ENCODE peak calls at places on chromosomes 16 and 17, in seven cellular contexts. One of them, this sample, is unnamed.

GRCh38 chr16:46629331-46629843 is 8.2 kb upstream of the SHCBP1 start:
- DNase-seq in mucosa of gallbladder: no peak
- DNase-seq in stimulated activated CD4-positive, alpha-beta T cell treated with anti-CD3 and anti-CD28 coated beads, Interleukin-1b, Interleukin-23, amount 100 ng/mL, for 24 hours: no peak
- DNase-seq in activated CD8-positive, alpha-beta T cell treated with anti-CD3 and anti-CD28 coated beads for 36 hours: no peak
- DNase-seq in NCI-H345: no peak
- DNase-seq in HFFc6: peak
- DNase-seq in RWPE2: no peak
- DNase-seq in this sample: no peak

GRCh38 chr17:21573961-21574610 is 118.2 kb upstream of the KCNJ18 start:
- DNase-seq in NCI-H345: peak
- DNase-seq in stimulated activated CD4-positive, alpha-beta T cell treated with anti-CD3 and anti-CD28 coated beads, Interleukin-1b, Interleukin-23, amount 100 ng/mL, for 24 hours: peak
- DNase-seq in HFFc6: no peak
- DNase-seq in mucosa of gallbladder: peak
- DNase-seq in RWPE2: no peak
- DNase-seq in activated CD8-positive, alpha-beta T cell treated with anti-CD3 and anti-CD28 coated beads for 36 hours: peak
- DNase-seq in this sample: no peak

GRCh38 chr16:54647731-54648221 is 282.9 kb upstream of the IRX5 start:
- DNase-seq in stimulated activated CD4-positive, alpha-beta T cell treated with anti-CD3 and anti-CD28 coated beads, Interleukin-1b, Interleukin-23, amount 100 ng/mL, for 24 hours: no peak
- DNase-seq in RWPE2: no peak
- DNase-seq in activated CD8-positive, alpha-beta T cell treated with anti-CD3 and anti-CD28 coated beads for 36 hours: no peak
- DNase-seq in HFFc6: no peak
- DNase-seq in NCI-H345: no peak
- DNase-seq in mucosa of gallbladder: no peak
- DNase-seq in this sample: no peak

GRCh38 chr17:51435641-51436091 is 175.3 kb downstream of the UTP18 start:
- DNase-seq in activated CD8-positive, alpha-beta T cell treated with anti-CD3 and anti-CD28 coated beads for 36 hours: peak
- DNase-seq in NCI-H345: peak
- DNase-seq in RWPE2: no peak
- DNase-seq in mucosa of gallbladder: peak
- DNase-seq in stimulated activated CD4-positive, alpha-beta T cell treated with anti-CD3 and anti-CD28 coated beads, Interleukin-1b, Interleukin-23, amount 100 ng/mL, for 24 hours: no peak
- DNase-seq in HFFc6: no peak
- DNase-seq in this sample: peak

GRCh38 chr17:6521636-6522035 is 34.7 kb downstream of the PITPNM3 start:
- DNase-seq in HFFc6: no peak
- DNase-seq in mucosa of gallbladder: no peak
- DNase-seq in stimulated activated CD4-positive, alpha-beta T cell treated with anti-CD3 and anti-CD28 coated beads, Interleukin-1b, Interleukin-23, amount 100 ng/mL, for 24 hours: no peak
- DNase-seq in activated CD8-positive, alpha-beta T cell treated with anti-CD3 and anti-CD28 coated beads for 36 hours: no peak
- DNase-seq in NCI-H345: no peak
- DNase-seq in RWPE2: no peak
- DNase-seq in this sample: no peak

GRCh38 chr16:83882118-83882879 is 16.6 kb upstream of the MLYCD start:
- DNase-seq in stimulated activated CD4-positive, alpha-beta T cell treated with anti-CD3 and anti-CD28 coated beads, Interleukin-1b, Interleukin-23, amount 100 ng/mL, for 24 hours: no peak
- DNase-seq in HFFc6: no peak
- DNase-seq in RWPE2: no peak
- DNase-seq in mucosa of gallbladder: no peak
- DNase-seq in activated CD8-positive, alpha-beta T cell treated with anti-CD3 and anti-CD28 coated beads for 36 hours: no peak
- DNase-seq in NCI-H345: no peak
- DNase-seq in this sample: no peak

GRCh38 chr17:43014946-43015519 is 7.2 kb downstream of the VAT1 start:
- DNase-seq in HFFc6: no peak
- DNase-seq in NCI-H345: no peak
- DNase-seq in activated CD8-positive, alpha-beta T cell treated with anti-CD3 and anti-CD28 coated beads for 36 hours: no peak
- DNase-seq in mucosa of gallbladder: no peak
- DNase-seq in RWPE2: no peak
- DNase-seq in stimulated activated CD4-positive, alpha-beta T cell treated with anti-CD3 and anti-CD28 coated beads, Interleukin-1b, Interleukin-23, amount 100 ng/mL, for 24 hours: no peak
- DNase-seq in this sample: no peak

GRCh38 chr16:85611455-85612190 is 1.5 kb upstream of the GSE1 start:
- DNase-seq in RWPE2: peak
- DNase-seq in NCI-H345: peak
- DNase-seq in stimulated activated CD4-positive, alpha-beta T cell treated with anti-CD3 and anti-CD28 coated beads, Interleukin-1b, Interleukin-23, amount 100 ng/mL, for 24 hours: no peak
- DNase-seq in activated CD8-positive, alpha-beta T cell treated with anti-CD3 and anti-CD28 coated beads for 36 hours: peak
- DNase-seq in HFFc6: peak
- DNase-seq in mucosa of gallbladder: peak
- DNase-seq in this sample: peak

GRCh38 chr16:396605-397004 is 394 bp upstream of the NME4 start:
- DNase-seq in activated CD8-positive, alpha-beta T cell treated with anti-CD3 and anti-CD28 coated beads for 36 hours: no peak
- DNase-seq in stimulated activated CD4-positive, alpha-beta T cell treated with anti-CD3 and anti-CD28 coated beads, Interleukin-1b, Interleukin-23, amount 100 ng/mL, for 24 hours: no peak
- DNase-seq in HFFc6: peak
- DNase-seq in mucosa of gallbladder: no peak
- DNase-seq in RWPE2: no peak
- DNase-seq in NCI-H345: peak
- DNase-seq in this sample: peak

GRCh38 chr16:18069683-18070082 is 266.9 kb downstream of the NPIPA8 start:
- DNase-seq in NCI-H345: no peak
- DNase-seq in HFFc6: no peak
- DNase-seq in activated CD8-positive, alpha-beta T cell treated with anti-CD3 and anti-CD28 coated beads for 36 hours: no peak
- DNase-seq in mucosa of gallbladder: no peak
- DNase-seq in RWPE2: no peak
- DNase-seq in stimulated activated CD4-positive, alpha-beta T cell treated with anti-CD3 and anti-CD28 coated beads, Interleukin-1b, Interleukin-23, amount 100 ng/mL, for 24 hours: no peak
- DNase-seq in this sample: no peak

GRCh38 chr17:41067281-41067680 is 1.6 kb upstream of the KRTAP2-4 start:
- DNase-seq in activated CD8-positive, alpha-beta T cell treated with anti-CD3 and anti-CD28 coated beads for 36 hours: no peak
- DNase-seq in NCI-H345: no peak
- DNase-seq in stimulated activated CD4-positive, alpha-beta T cell treated with anti-CD3 and anti-CD28 coated beads, Interleukin-1b, Interleukin-23, amount 100 ng/mL, for 24 hours: no peak
- DNase-seq in HFFc6: peak
- DNase-seq in mucosa of gallbladder: no peak
- DNase-seq in RWPE2: no peak
- DNase-seq in this sample: no peak

GRCh38 chr17:10512856-10513255 is 5.5 kb downstream of the MYH1 start:
- DNase-seq in RWPE2: no peak
- DNase-seq in NCI-H345: no peak
- DNase-seq in stimulated activated CD4-positive, alpha-beta T cell treated with anti-CD3 and anti-CD28 coated beads, Interleukin-1b, Interleukin-23, amount 100 ng/mL, for 24 hours: no peak
- DNase-seq in mucosa of gallbladder: no peak
- DNase-seq in HFFc6: no peak
- DNase-seq in activated CD8-positive, alpha-beta T cell treated with anti-CD3 and anti-CD28 coated beads for 36 hours: no peak
- DNase-seq in this sample: no peak

GRCh38 chr16:35187665-35188225 is 1728.3 kb downstream of the TP53TG3F start:
- DNase-seq in HFFc6: no peak
- DNase-seq in NCI-H345: no peak
- DNase-seq in mucosa of gallbladder: no peak
- DNase-seq in RWPE2: no peak
- DNase-seq in stimulated activated CD4-positive, alpha-beta T cell treated with anti-CD3 and anti-CD28 coated beads, Interleukin-1b, Interleukin-23, amount 100 ng/mL, for 24 hours: no peak
- DNase-seq in activated CD8-positive, alpha-beta T cell treated with anti-CD3 and anti-CD28 coated beads for 36 hours: no peak
- DNase-seq in this sample: no peak

GRCh38 chr17:77316191-77316641 is 175.4 kb downstream of the SEC14L1 start:
- DNase-seq in mucosa of gallbladder: no peak
- DNase-seq in stimulated activated CD4-positive, alpha-beta T cell treated with anti-CD3 and anti-CD28 coated beads, Interleukin-1b, Interleukin-23, amount 100 ng/mL, for 24 hours: no peak
- DNase-seq in HFFc6: no peak
- DNase-seq in activated CD8-positive, alpha-beta T cell treated with anti-CD3 and anti-CD28 coated beads for 36 hours: no peak
- DNase-seq in RWPE2: peak
- DNase-seq in NCI-H345: no peak
- DNase-seq in this sample: no peak

GRCh38 chr16:83200005-83200779 is 573.4 kb downstream of the CDH13 start:
- DNase-seq in stimulated activated CD4-positive, alpha-beta T cell treated with anti-CD3 and anti-CD28 coated beads, Interleukin-1b, Interleukin-23, amount 100 ng/mL, for 24 hours: no peak
- DNase-seq in NCI-H345: no peak
- DNase-seq in HFFc6: no peak
- DNase-seq in activated CD8-positive, alpha-beta T cell treated with anti-CD3 and anti-CD28 coated beads for 36 hours: no peak
- DNase-seq in mucosa of gallbladder: no peak
- DNase-seq in RWPE2: no peak
- DNase-seq in this sample: no peak

GRCh38 chr16:22250522-22250921 is 44.4 kb downstream of the EEF2K start:
- DNase-seq in RWPE2: no peak
- DNase-seq in NCI-H345: no peak
- DNase-seq in mucosa of gallbladder: no peak
- DNase-seq in stimulated activated CD4-positive, alpha-beta T cell treated with anti-CD3 and anti-CD28 coated beads, Interleukin-1b, Interleukin-23, amount 100 ng/mL, for 24 hours: no peak
- DNase-seq in HFFc6: no peak
- DNase-seq in activated CD8-positive, alpha-beta T cell treated with anti-CD3 and anti-CD28 coated beads for 36 hours: no peak
- DNase-seq in this sample: no peak

GRCh38 chr16:66400503-66401380 is 26.4 kb upstream of the BEAN1 start:
- DNase-seq in mucosa of gallbladder: no peak
- DNase-seq in RWPE2: no peak
- DNase-seq in activated CD8-positive, alpha-beta T cell treated with anti-CD3 and anti-CD28 coated beads for 36 hours: no peak
- DNase-seq in stimulated activated CD4-positive, alpha-beta T cell treated with anti-CD3 and anti-CD28 coated beads, Interleukin-1b, Interleukin-23, amount 100 ng/mL, for 24 hours: no peak
- DNase-seq in HFFc6: no peak
- DNase-seq in NCI-H345: no peak
- DNase-seq in this sample: no peak

GRCh38 chr17:2854662-2855061 is 58.4 kb downstream of the RAP1GAP2 start:
- DNase-seq in NCI-H345: no peak
- DNase-seq in activated CD8-positive, alpha-beta T cell treated with anti-CD3 and anti-CD28 coated beads for 36 hours: no peak
- DNase-seq in RWPE2: no peak
- DNase-seq in mucosa of gallbladder: peak
- DNase-seq in stimulated activated CD4-positive, alpha-beta T cell treated with anti-CD3 and anti-CD28 coated beads, Interleukin-1b, Interleukin-23, amount 100 ng/mL, for 24 hours: no peak
- DNase-seq in HFFc6: no peak
- DNase-seq in this sample: no peak

GRCh38 chr17:40687106-40687505 is 16.4 kb downstream of the KRT24 start:
- DNase-seq in stimulated activated CD4-positive, alpha-beta T cell treated with anti-CD3 and anti-CD28 coated beads, Interleukin-1b, Interleukin-23, amount 100 ng/mL, for 24 hours: no peak
- DNase-seq in activated CD8-positive, alpha-beta T cell treated with anti-CD3 and anti-CD28 coated beads for 36 hours: no peak
- DNase-seq in HFFc6: no peak
- DNase-seq in RWPE2: no peak
- DNase-seq in mucosa of gallbladder: no peak
- DNase-seq in NCI-H345: no peak
- DNase-seq in this sample: no peak

GRCh38 chr17:73069164-73069774 is 23.2 kb downstream of the SLC39A11 start:
- DNase-seq in mucosa of gallbladder: no peak
- DNase-seq in NCI-H345: peak
- DNase-seq in activated CD8-positive, alpha-beta T cell treated with anti-CD3 and anti-CD28 coated beads for 36 hours: no peak
- DNase-seq in stimulated activated CD4-positive, alpha-beta T cell treated with anti-CD3 and anti-CD28 coated beads, Interleukin-1b, Interleukin-23, amount 100 ng/mL, for 24 hours: no peak
- DNase-seq in RWPE2: no peak
- DNase-seq in HFFc6: no peak
- DNase-seq in this sample: no peak

GRCh38 chr17:1069847-1070246 is 72.9 kb downstream of the TIMM22 start:
- DNase-seq in HFFc6: no peak
- DNase-seq in RWPE2: peak
- DNase-seq in mucosa of gallbladder: no peak
- DNase-seq in NCI-H345: no peak
- DNase-seq in activated CD8-positive, alpha-beta T cell treated with anti-CD3 and anti-CD28 coated beads for 36 hours: no peak
- DNase-seq in stimulated activated CD4-positive, alpha-beta T cell treated with anti-CD3 and anti-CD28 coated beads, Interleukin-1b, Interleukin-23, amount 100 ng/mL, for 24 hours: no peak
- DNase-seq in this sample: no peak

GRCh38 chr16:88380619-88381018 is 2.1 kb upstream of the ZNF469 start:
- DNase-seq in mucosa of gallbladder: no peak
- DNase-seq in stimulated activated CD4-positive, alpha-beta T cell treated with anti-CD3 and anti-CD28 coated beads, Interleukin-1b, Interleukin-23, amount 100 ng/mL, for 24 hours: no peak
- DNase-seq in HFFc6: no peak
- DNase-seq in NCI-H345: no peak
- DNase-seq in RWPE2: peak
- DNase-seq in activated CD8-positive, alpha-beta T cell treated with anti-CD3 and anti-CD28 coated beads for 36 hours: no peak
- DNase-seq in this sample: no peak

GRCh38 chr16:31077024-31077423 is 2.8 kb downstream of the ZNF646 start:
- DNase-seq in NCI-H345: no peak
- DNase-seq in activated CD8-positive, alpha-beta T cell treated with anti-CD3 and anti-CD28 coated beads for 36 hours: no peak
- DNase-seq in HFFc6: no peak
- DNase-seq in stimulated activated CD4-positive, alpha-beta T cell treated with anti-CD3 and anti-CD28 coated beads, Interleukin-1b, Interleukin-23, amount 100 ng/mL, for 24 hours: no peak
- DNase-seq in mucosa of gallbladder: no peak
- DNase-seq in RWPE2: peak
- DNase-seq in this sample: no peak

GRCh38 chr17:43578699-43579569 is 32.8 kb upstream of the ETV4 start:
- DNase-seq in HFFc6: peak
- DNase-seq in stimulated activated CD4-positive, alpha-beta T cell treated with anti-CD3 and anti-CD28 coated beads, Interleukin-1b, Interleukin-23, amount 100 ng/mL, for 24 hours: no peak
- DNase-seq in activated CD8-positive, alpha-beta T cell treated with anti-CD3 and anti-CD28 coated beads for 36 hours: peak
- DNase-seq in RWPE2: no peak
- DNase-seq in mucosa of gallbladder: no peak
- DNase-seq in NCI-H345: peak
- DNase-seq in this sample: peak

GRCh38 chr16:84773312-84773711 is 46.5 kb upstream of the CRISPLD2 start:
- DNase-seq in HFFc6: no peak
- DNase-seq in stimulated activated CD4-positive, alpha-beta T cell treated with anti-CD3 and anti-CD28 coated beads, Interleukin-1b, Interleukin-23, amount 100 ng/mL, for 24 hours: no peak
- DNase-seq in NCI-H345: no peak
- DNase-seq in mucosa of gallbladder: no peak
- DNase-seq in RWPE2: no peak
- DNase-seq in activated CD8-positive, alpha-beta T cell treated with anti-CD3 and anti-CD28 coated beads for 36 hours: no peak
- DNase-seq in this sample: no peak

GRCh38 chr17:45873728-45874127 is 20.6 kb upstream of the MAPT start:
- DNase-seq in HFFc6: no peak
- DNase-seq in NCI-H345: no peak
- DNase-seq in mucosa of gallbladder: no peak
- DNase-seq in activated CD8-positive, alpha-beta T cell treated with anti-CD3 and anti-CD28 coated beads for 36 hours: peak
- DNase-seq in stimulated activated CD4-positive, alpha-beta T cell treated with anti-CD3 and anti-CD28 coated beads, Interleukin-1b, Interleukin-23, amount 100 ng/mL, for 24 hours: no peak
- DNase-seq in RWPE2: no peak
- DNase-seq in this sample: peak

GRCh38 chr16:1530883-1531637 is 2.4 kb upstream of the TMEM204 start:
- DNase-seq in RWPE2: no peak
- DNase-seq in mucosa of gallbladder: peak
- DNase-seq in HFFc6: peak
- DNase-seq in activated CD8-positive, alpha-beta T cell treated with anti-CD3 and anti-CD28 coated beads for 36 hours: no peak
- DNase-seq in NCI-H345: no peak
- DNase-seq in stimulated activated CD4-positive, alpha-beta T cell treated with anti-CD3 and anti-CD28 coated beads, Interleukin-1b, Interleukin-23, amount 100 ng/mL, for 24 hours: no peak
- DNase-seq in this sample: no peak

GRCh38 chr16:48611329-48612137 is 1.6 kb upstream of the N4BP1 start:
- DNase-seq in stimulated activated CD4-positive, alpha-beta T cell treated with anti-CD3 and anti-CD28 coated beads, Interleukin-1b, Interleukin-23, amount 100 ng/mL, for 24 hours: peak
- DNase-seq in NCI-H345: no peak
- DNase-seq in mucosa of gallbladder: no peak
- DNase-seq in activated CD8-positive, alpha-beta T cell treated with anti-CD3 and anti-CD28 coated beads for 36 hours: peak
- DNase-seq in RWPE2: peak
- DNase-seq in HFFc6: no peak
- DNase-seq in this sample: no peak

GRCh38 chr17:980406-981291 is 1.1 kb upstream of the NXN start:
- DNase-seq in RWPE2: no peak
- DNase-seq in HFFc6: peak
- DNase-seq in mucosa of gallbladder: peak
- DNase-seq in NCI-H345: peak
- DNase-seq in activated CD8-positive, alpha-beta T cell treated with anti-CD3 and anti-CD28 coated beads for 36 hours: peak
- DNase-seq in stimulated activated CD4-positive, alpha-beta T cell treated with anti-CD3 and anti-CD28 coated beads, Interleukin-1b, Interleukin-23, amount 100 ng/mL, for 24 hours: peak
- DNase-seq in this sample: peak

GRCh38 chr16:50096791-50097190 is 31.0 kb downstream of the HEATR3 start:
- DNase-seq in activated CD8-positive, alpha-beta T cell treated with anti-CD3 and anti-CD28 coated beads for 36 hours: no peak
- DNase-seq in HFFc6: peak
- DNase-seq in NCI-H345: no peak
- DNase-seq in stimulated activated CD4-positive, alpha-beta T cell treated with anti-CD3 and anti-CD28 coated beads, Interleukin-1b, Interleukin-23, amount 100 ng/mL, for 24 hours: no peak
- DNase-seq in mucosa of gallbladder: no peak
- DNase-seq in RWPE2: no peak
- DNase-seq in this sample: no peak

GRCh38 chr16:11051430-11052079 is 107.2 kb downstream of the CLEC16A start:
- DNase-seq in stimulated activated CD4-positive, alpha-beta T cell treated with anti-CD3 and anti-CD28 coated beads, Interleukin-1b, Interleukin-23, amount 100 ng/mL, for 24 hours: no peak
- DNase-seq in mucosa of gallbladder: no peak
- DNase-seq in NCI-H345: no peak
- DNase-seq in HFFc6: no peak
- DNase-seq in activated CD8-positive, alpha-beta T cell treated with anti-CD3 and anti-CD28 coated beads for 36 hours: no peak
- DNase-seq in RWPE2: no peak
- DNase-seq in this sample: no peak

This sample was measured in nephron progenitor cell.